ENCODE peak calls at places on chromosomes 12 and 14, in six cellular contexts. W, A, X, G, J and K are unnamed samples.

GRCh38 chr12:65526311-65526710 is 247.8 kb downstream of the MSRB3 start:
- DNase-seq in X (no peak), J (no peak), G (peak; percentile 55), A (no peak), W (no peak), K (no peak)

GRCh38 chr14:101065246-101065645 is 161.7 kb upstream of the RTL1 start:
- DNase-seq in W (no peak), X (no peak), A (no peak), J (no peak), G (no peak), K (no peak)

GRCh38 chr14:54220122-54220691 is 176.6 kb upstream of the CDKN3 start:
- DNase-seq in G (no peak), W (peak; percentile 53), J (no peak), X (no peak), A (no peak), K (no peak)

GRCh38 chr12:17215754-17216153 is 609.8 kb upstream of the LMO3 start:
- DNase-seq in G (no peak), A (no peak), J (no peak), X (no peak), W (no peak), K (no peak)

GRCh38 chr12:122123761-122124145 is 45.2 kb downstream of the MLXIP start:
- DNase-seq in A (no peak), X (no peak), W (no peak), G (no peak), J (no peak), K (no peak)

GRCh38 chr12:112182499-112182898 is 57.1 kb downstream of the TRAFD1 start:
- DNase-seq in W (no peak), J (no peak), X (no peak), G (no peak), A (no peak), K (no peak)

GRCh38 chr12:93137656-93138612 is 208.8 kb upstream of the EEA1 start:
- DNase-seq in W (no peak), G (peak; percentile 89), J (no peak), A (no peak), X (no peak), K (peak; percentile 83)

GRCh38 chr14:91985521-91986255 is 38.2 kb upstream of the FBLN5 start:
- DNase-seq in W (no peak), J (no peak), X (no peak), A (no peak), G (peak; percentile 40), K (no peak)